ENCODE peak calls at places on chromosomes 6 and 20, in nine cellular contexts. One of them, this sample, is unnamed.

GRCh38 chr6:130575971-130576370 is 210.2 kb downstream of the TMEM200A start:
- DNase-seq in A673: no peak
- DNase-seq in skeletal muscle cell: no peak
- DNase-seq in fibroblast of lung: no peak
- DNase-seq in neural progenitor cell: no peak
- DNase-seq in heart right ventricle: no peak
- DNase-seq in GM06990: peak
- DNase-seq in psoas muscle: no peak
- DNase-seq in fibroblast of villous mesenchyme: no peak
- DNase-seq in this sample: no peak

GRCh38 chr20:43448748-43449535 is 8.8 kb upstream of the SRSF6 start:
- DNase-seq in A673: peak
- DNase-seq in skeletal muscle cell: peak
- DNase-seq in fibroblast of lung: peak
- DNase-seq in neural progenitor cell: peak
- DNase-seq in heart right ventricle: no peak
- DNase-seq in GM06990: no peak
- DNase-seq in psoas muscle: no peak
- DNase-seq in fibroblast of villous mesenchyme: peak
- DNase-seq in this sample: no peak

GRCh38 chr20:36267605-36268500 is 31.6 kb downstream of the AAR2 start:
- DNase-seq in A673: no peak
- DNase-seq in skeletal muscle cell: no peak
- DNase-seq in fibroblast of lung: no peak
- DNase-seq in neural progenitor cell: no peak
- DNase-seq in heart right ventricle: no peak
- DNase-seq in GM06990: no peak
- DNase-seq in psoas muscle: no peak
- DNase-seq in fibroblast of villous mesenchyme: no peak
- DNase-seq in this sample: no peak

GRCh38 chr6:84449220-84449619 is 221.8 kb upstream of the CEP162 start:
- DNase-seq in A673: no peak
- DNase-seq in skeletal muscle cell: no peak
- DNase-seq in fibroblast of lung: peak
- DNase-seq in neural progenitor cell: peak
- DNase-seq in heart right ventricle: no peak
- DNase-seq in GM06990: no peak
- DNase-seq in psoas muscle: no peak
- DNase-seq in fibroblast of villous mesenchyme: peak
- DNase-seq in this sample: no peak

GRCh38 chr6:125301435-125302391 is at the start of gene HDDC2:
- DNase-seq in A673: peak
- DNase-seq in skeletal muscle cell: peak
- DNase-seq in fibroblast of lung: peak
- DNase-seq in neural progenitor cell: peak
- DNase-seq in heart right ventricle: peak
- DNase-seq in GM06990: peak
- DNase-seq in psoas muscle: peak
- DNase-seq in fibroblast of villous mesenchyme: peak
- DNase-seq in this sample: peak

GRCh38 chr6:84685983-84686584 is 78.3 kb downstream of the TBX18 start:
- DNase-seq in A673: peak
- DNase-seq in skeletal muscle cell: no peak
- DNase-seq in fibroblast of lung: no peak
- DNase-seq in neural progenitor cell: peak
- DNase-seq in heart right ventricle: no peak
- DNase-seq in GM06990: peak
- DNase-seq in psoas muscle: no peak
- DNase-seq in fibroblast of villous mesenchyme: peak
- DNase-seq in this sample: no peak

GRCh38 chr6:14634072-14634471 is 516.5 kb downstream of the CD83 start:
- DNase-seq in A673: no peak
- DNase-seq in skeletal muscle cell: no peak
- DNase-seq in fibroblast of lung: no peak
- DNase-seq in neural progenitor cell: no peak
- DNase-seq in heart right ventricle: no peak
- DNase-seq in GM06990: no peak
- DNase-seq in psoas muscle: no peak
- DNase-seq in fibroblast of villous mesenchyme: no peak
- DNase-seq in this sample: no peak

GRCh38 chr20:51176846-51177245 is 153.9 kb upstream of the KCNG1 start:
- DNase-seq in A673: no peak
- DNase-seq in skeletal muscle cell: no peak
- DNase-seq in fibroblast of lung: peak
- DNase-seq in neural progenitor cell: no peak
- DNase-seq in heart right ventricle: no peak
- DNase-seq in GM06990: no peak
- DNase-seq in psoas muscle: no peak
- DNase-seq in fibroblast of villous mesenchyme: no peak
- DNase-seq in this sample: no peak

GRCh38 chr6:109453594-109454482 is 1.7 kb downstream of the MICAL1 start:
- DNase-seq in A673: peak
- DNase-seq in skeletal muscle cell: no peak
- DNase-seq in fibroblast of lung: no peak
- DNase-seq in neural progenitor cell: no peak
- DNase-seq in heart right ventricle: peak
- DNase-seq in GM06990: no peak
- DNase-seq in psoas muscle: peak
- DNase-seq in fibroblast of villous mesenchyme: no peak
- DNase-seq in this sample: no peak

GRCh38 chr6:47852727-47853126 is 70.9 kb downstream of the OPN5 start:
- DNase-seq in A673: no peak
- DNase-seq in skeletal muscle cell: no peak
- DNase-seq in fibroblast of lung: no peak
- DNase-seq in neural progenitor cell: no peak
- DNase-seq in heart right ventricle: no peak
- DNase-seq in GM06990: no peak
- DNase-seq in psoas muscle: no peak
- DNase-seq in fibroblast of villous mesenchyme: no peak
- DNase-seq in this sample: no peak

GRCh38 chr6:52403627-52404026 is 16.5 kb upstream of the EFHC1 start:
- DNase-seq in A673: no peak
- DNase-seq in skeletal muscle cell: no peak
- DNase-seq in fibroblast of lung: no peak
- DNase-seq in neural progenitor cell: no peak
- DNase-seq in heart right ventricle: peak
- DNase-seq in GM06990: no peak
- DNase-seq in psoas muscle: no peak
- DNase-seq in fibroblast of villous mesenchyme: no peak
- DNase-seq in this sample: no peak

GRCh38 chr6:76702187-76702586 is 629.7 kb upstream of the IMPG1 start:
- DNase-seq in A673: no peak
- DNase-seq in skeletal muscle cell: no peak
- DNase-seq in fibroblast of lung: no peak
- DNase-seq in neural progenitor cell: no peak
- DNase-seq in heart right ventricle: no peak
- DNase-seq in GM06990: no peak
- DNase-seq in psoas muscle: no peak
- DNase-seq in fibroblast of villous mesenchyme: peak
- DNase-seq in this sample: no peak

GRCh38 chr20:63641146-63641791 is 12.0 kb downstream of the STMN3 start:
- DNase-seq in A673: no peak
- DNase-seq in skeletal muscle cell: no peak
- DNase-seq in fibroblast of lung: no peak
- DNase-seq in neural progenitor cell: no peak
- DNase-seq in heart right ventricle: peak
- DNase-seq in GM06990: peak
- DNase-seq in psoas muscle: no peak
- DNase-seq in fibroblast of villous mesenchyme: no peak
- DNase-seq in this sample: peak
- H3K4me3 ChIP-seq in A673: no peak
- H3K4me3 ChIP-seq in skeletal muscle cell: peak
- H3K4me3 ChIP-seq in fibroblast of lung: no peak
- H3K4me3 ChIP-seq in neural progenitor cell: peak
- H3K4me3 ChIP-seq in heart right ventricle: peak
- H3K4me3 ChIP-seq in GM06990: peak
- H3K4me3 ChIP-seq in psoas muscle: peak
- H3K4me3 ChIP-seq in fibroblast of villous mesenchyme: peak
- H3K4me3 ChIP-seq in this sample: no peak

DNA sequence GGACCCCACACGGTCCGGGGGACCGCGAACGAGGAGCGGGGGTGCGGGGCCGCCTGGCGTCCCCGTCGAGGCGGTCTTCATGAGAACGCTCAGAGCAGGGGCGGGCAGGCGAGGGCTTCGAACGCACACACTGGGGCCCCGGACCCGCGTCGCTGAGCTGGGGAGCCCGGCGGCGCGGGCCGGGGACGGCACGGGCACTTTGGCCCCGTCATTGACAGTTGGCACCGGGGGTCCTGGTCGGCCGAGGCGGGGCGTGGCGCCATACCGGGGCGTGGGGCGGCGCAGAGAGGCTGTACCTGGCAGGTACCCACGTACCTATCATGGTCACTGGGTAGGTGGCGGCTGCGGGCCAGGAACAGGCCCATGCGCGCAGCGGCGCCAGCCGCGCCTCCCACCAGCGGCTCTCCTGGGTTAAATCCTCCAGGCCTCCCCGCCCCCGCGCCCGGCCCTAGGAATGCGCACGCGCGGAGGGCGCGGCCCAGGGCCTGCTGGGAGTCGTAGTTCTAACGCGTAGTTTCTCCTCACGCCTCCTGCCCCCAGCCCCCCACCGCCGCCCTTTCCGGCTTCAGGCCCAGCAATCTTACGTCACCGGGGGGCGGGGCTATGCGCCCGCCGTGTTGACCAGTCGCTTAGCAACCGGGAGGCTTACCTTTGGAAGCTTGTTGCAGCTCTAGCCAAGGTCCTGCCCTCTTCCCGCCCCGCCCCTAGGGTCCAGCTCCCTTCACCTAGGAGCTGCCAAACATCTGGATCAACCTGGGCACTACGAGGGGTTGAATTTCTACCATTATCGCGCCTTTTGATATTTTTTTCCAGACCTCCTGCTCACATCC is at the start of the genes PACRG and PRKN:
- DNase-seq in A673: peak
- DNase-seq in skeletal muscle cell: peak
- DNase-seq in fibroblast of lung: peak
- DNase-seq in neural progenitor cell: peak
- DNase-seq in heart right ventricle: peak
- DNase-seq in GM06990: peak
- DNase-seq in psoas muscle: peak
- DNase-seq in fibroblast of villous mesenchyme: peak
- DNase-seq in this sample: peak
- H3K4me3 ChIP-seq in A673: peak
- H3K4me3 ChIP-seq in skeletal muscle cell: peak
- H3K4me3 ChIP-seq in fibroblast of lung: peak
- H3K4me3 ChIP-seq in neural progenitor cell: peak
- H3K4me3 ChIP-seq in heart right ventricle: peak
- H3K4me3 ChIP-seq in GM06990: peak
- H3K4me3 ChIP-seq in psoas muscle: peak
- H3K4me3 ChIP-seq in fibroblast of villous mesenchyme: peak
- H3K4me3 ChIP-seq in this sample: peak

GRCh38 chr20:23034721-23035671 is at the start of gene SSTR4:
- DNase-seq in A673: no peak
- DNase-seq in skeletal muscle cell: no peak
- DNase-seq in fibroblast of lung: no peak
- DNase-seq in neural progenitor cell: peak
- DNase-seq in heart right ventricle: no peak
- DNase-seq in GM06990: no peak
- DNase-seq in psoas muscle: no peak
- DNase-seq in fibroblast of villous mesenchyme: no peak
- DNase-seq in this sample: no peak
- H3K4me3 ChIP-seq in A673: no peak
- H3K4me3 ChIP-seq in skeletal muscle cell: no peak
- H3K4me3 ChIP-seq in fibroblast of lung: no peak
- H3K4me3 ChIP-seq in neural progenitor cell: peak
- H3K4me3 ChIP-seq in heart right ventricle: peak
- H3K4me3 ChIP-seq in GM06990: no peak
- H3K4me3 ChIP-seq in psoas muscle: peak
- H3K4me3 ChIP-seq in fibroblast of villous mesenchyme: no peak
- H3K4me3 ChIP-seq in this sample: no peak

GRCh38 chr6:16437095-16437494 is 198.7 kb downstream of the GMPR start:
- DNase-seq in A673: no peak
- DNase-seq in skeletal muscle cell: no peak
- DNase-seq in fibroblast of lung: no peak
- DNase-seq in neural progenitor cell: no peak
- DNase-seq in heart right ventricle: no peak
- DNase-seq in GM06990: no peak
- DNase-seq in psoas muscle: no peak
- DNase-seq in fibroblast of villous mesenchyme: no peak
- DNase-seq in this sample: no peak
- H3K4me3 ChIP-seq in A673: no peak
- H3K4me3 ChIP-seq in skeletal muscle cell: no peak
- H3K4me3 ChIP-seq in fibroblast of lung: no peak
- H3K4me3 ChIP-seq in neural progenitor cell: no peak
- H3K4me3 ChIP-seq in heart right ventricle: no peak
- H3K4me3 ChIP-seq in GM06990: no peak
- H3K4me3 ChIP-seq in psoas muscle: no peak
- H3K4me3 ChIP-seq in fibroblast of villous mesenchyme: no peak
- H3K4me3 ChIP-seq in this sample: no peak

GRCh38 chr6:26366504-26366903 is 1.5 kb downstream of the BTN3A2 start:
- DNase-seq in A673: no peak
- DNase-seq in skeletal muscle cell: no peak
- DNase-seq in fibroblast of lung: no peak
- DNase-seq in neural progenitor cell: no peak
- DNase-seq in heart right ventricle: no peak
- DNase-seq in GM06990: no peak
- DNase-seq in psoas muscle: no peak
- DNase-seq in fibroblast of villous mesenchyme: peak
- DNase-seq in this sample: no peak
- H3K4me3 ChIP-seq in A673: peak
- H3K4me3 ChIP-seq in skeletal muscle cell: no peak
- H3K4me3 ChIP-seq in fibroblast of lung: no peak
- H3K4me3 ChIP-seq in neural progenitor cell: no peak
- H3K4me3 ChIP-seq in heart right ventricle: peak
- H3K4me3 ChIP-seq in GM06990: peak
- H3K4me3 ChIP-seq in psoas muscle: peak
- H3K4me3 ChIP-seq in fibroblast of villous mesenchyme: peak
- H3K4me3 ChIP-seq in this sample: no peak

DNA sequence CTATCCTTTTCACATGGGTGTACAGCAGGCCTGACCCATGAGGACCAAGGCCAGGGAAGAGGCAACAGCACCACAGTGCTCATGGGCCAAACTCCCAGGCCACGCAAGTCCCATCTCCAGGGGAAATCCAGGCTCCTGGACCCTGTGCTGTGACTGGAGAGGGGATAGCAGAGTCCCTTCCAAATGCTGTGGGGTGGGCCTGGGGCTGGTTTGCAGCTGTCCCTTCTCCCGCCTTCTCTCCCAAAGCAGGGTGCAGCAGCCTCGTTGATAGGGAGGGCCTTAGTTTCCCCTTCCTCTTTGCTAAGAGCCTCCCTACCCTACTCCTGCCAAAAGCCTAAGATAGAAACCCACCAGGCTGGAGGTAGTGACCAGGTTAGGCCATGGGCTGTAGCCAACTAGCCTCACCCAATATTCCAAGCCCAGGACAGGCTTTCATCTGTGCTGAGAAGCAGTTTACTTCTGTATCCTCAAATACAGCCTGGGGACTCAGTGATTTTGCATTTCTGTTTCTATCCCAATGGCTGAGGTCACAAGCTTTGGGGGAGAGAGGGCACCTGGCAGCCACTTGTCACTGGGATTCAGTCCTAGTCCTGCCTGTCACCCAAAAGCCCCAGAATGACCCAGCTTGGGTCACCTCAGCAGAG is 1.4 kb downstream of the CTSZ start:
- DNase-seq in A673: no peak
- DNase-seq in skeletal muscle cell: no peak
- DNase-seq in fibroblast of lung: no peak
- DNase-seq in neural progenitor cell: no peak
- DNase-seq in heart right ventricle: no peak
- DNase-seq in GM06990: no peak
- DNase-seq in psoas muscle: no peak
- DNase-seq in fibroblast of villous mesenchyme: no peak
- DNase-seq in this sample: peak
- H3K4me3 ChIP-seq in A673: no peak
- H3K4me3 ChIP-seq in skeletal muscle cell: peak
- H3K4me3 ChIP-seq in fibroblast of lung: peak
- H3K4me3 ChIP-seq in neural progenitor cell: no peak
- H3K4me3 ChIP-seq in heart right ventricle: peak
- H3K4me3 ChIP-seq in GM06990: peak
- H3K4me3 ChIP-seq in psoas muscle: peak
- H3K4me3 ChIP-seq in fibroblast of villous mesenchyme: peak
- H3K4me3 ChIP-seq in this sample: no peak

This sample was measured in aorta.